ENCODE peak calls at places on chromosomes 12 and 14, in ten cellular contexts. E is activated naive CD8-positive, alpha-beta T cell treated with anti-CD3 and anti-CD28 coated beads, Interleukin-2, amount 50 U/mL, for 24 hours; U is MM.1S; M is NCI-H774; P is activated T-helper 1 cell treated with anti-CD3 and anti-CD28 coated beads, Interleukin-12 subunit alpha, Interleukin-12 subunit beta, Interleukin-2, Interleukin-4 antibody, amounts not matched to agents 30 ng/mL and 10 ng/mL and 1 ng/mL, durations not matched to agents 14 hours and 24 hours and 36 hours; B is stimulated activated CD8-positive, alpha-beta memory T cell treated with anti-CD3 and anti-CD28 coated beads, Interleukin-4, amount 100 ng/mL, for 48 hours; A is AG09319; Q is progenitor cell of endocrine pancreas; L is endothelial cell of umbilical vein; K is right lobe of liver. V is an unnamed sample.

GRCh38 chr14:56268039-56268438 is 149.8 kb downstream of the PELI2 start:
- DNase-seq in E (no peak), U (no peak), M (no peak), P (no peak), B (no peak), A (no peak), Q (no peak), L (no peak), K (no peak), V (no peak)

GRCh38 chr14:22315336-22315735 is 273.7 kb downstream of the DAD1 start:
- DNase-seq in E (no peak), U (no peak), M (no peak), P (no peak), B (no peak), A (no peak), Q (no peak), L (no peak), K (no peak), V (no peak)

GRCh38 chr12:109147954-109148353 is 31.6 kb downstream of the ACACB start:
- DNase-seq in E (no peak), U (no peak), M (no peak), P (no peak), B (no peak), A (peak), Q (no peak), L (no peak), K (no peak), V (no peak)

GRCh38 chr12:24895612-24896011 is 53.3 kb downstream of the BCAT1 start:
- DNase-seq in E (no peak), U (no peak), M (no peak), P (no peak), B (no peak), A (no peak), Q (no peak), L (peak), K (no peak), V (no peak)

GRCh38 chr12:5376591-5377207 is 55.2 kb upstream of the NTF3 start:
- DNase-seq in E (no peak), U (no peak), M (peak), P (no peak), B (no peak), A (no peak), Q (no peak), L (no peak), K (no peak), V (no peak)

GRCh38 chr14:90732142-90732541 is 84.1 kb downstream of the TTC7B start:
- DNase-seq in E (no peak), U (no peak), M (no peak), P (no peak), B (no peak), A (no peak), Q (no peak), L (no peak), K (no peak), V (no peak)

GRCh38 chr14:31159682-31160296 is 47.8 kb downstream of the HECTD1 start:
- DNase-seq in E (no peak), U (no peak), M (no peak), P (no peak), B (no peak), A (no peak), Q (no peak), L (no peak), K (no peak), V (no peak)

GRCh38 chr12:28189774-28190320 is 409 bp upstream of the CCDC91 start:
- DNase-seq in E (peak), U (no peak), M (peak), P (no peak), B (no peak), A (no peak), Q (no peak), L (no peak), K (no peak), V (no peak)

GRCh38 chr12:30134229-30134628 is 350.5 kb upstream of the TMTC1 start:
- DNase-seq in E (no peak), U (peak), M (no peak), P (no peak), B (no peak), A (no peak), Q (no peak), L (no peak), K (no peak), V (no peak)

V was measured in activated T-helper 9 cell treated with anti-CD3 and anti-CD28 coated beads, Interleukin-2, amount 50 U/mL, for 16 hours.